ENCODE peak calls at places on chromosomes 11 and 22, in nine cellular contexts. B is lower leg skin, M is stomach, H is H54, V is testis, A is IMR-90, U is gastrocnemius medialis, F is ovary, D is Peyer's patch. S is an unnamed sample.

GRCh38 chr11:17972987-17973386 is 39.9 kb downstream of the SERGEF start:
- DNase-seq in B (no peak), M (no peak), H (peak; percentile 20), V (peak; percentile 50), A (peak; percentile 93), U (peak; percentile 67), F (peak; percentile 43), D (no peak), S (peak; percentile 15)

GRCh38 chr11:83292709-83293435 is 6.7 kb upstream of the CCDC90B start:
- DNase-seq in B (no peak), M (no peak), H (peak; percentile 61), V (peak; percentile 49), A (peak; percentile 73), U (no peak), F (no peak), D (no peak), S (peak; percentile 57)

GRCh38 chr11:93655047-93655446 is 6.4 kb upstream of the CEP295 start:
- DNase-seq in B (no peak), M (no peak), H (no peak), V (no peak), A (no peak), U (no peak), F (no peak), D (no peak), S (no peak)

GRCh38 chr11:12746593-12747097 is 72.4 kb downstream of the TEAD1 start:
- DNase-seq in B (no peak), M (no peak), H (peak; percentile 42), V (peak; percentile 69), A (peak; percentile 93), U (peak; percentile 87), F (peak; percentile 93), D (no peak), S (no peak)

GRCh38 chr22:24514241-24515024 is 19.3 kb downstream of the UPB1 start:
- DNase-seq in B (no peak), M (peak; percentile 40), H (no peak), V (no peak), A (no peak), U (no peak), F (no peak), D (peak; percentile 62), S (no peak)

GRCh38 chr11:10934293-10934850 is 76.5 kb upstream of the ZBED5 start:
- DNase-seq in B (no peak), M (no peak), H (no peak), V (no peak), A (no peak), U (no peak), F (peak; percentile 26), D (no peak), S (no peak)

GRCh38 chr11:60991457-60991856 is 20.0 kb downstream of the CD6 start:
- DNase-seq in B (no peak), M (no peak), H (no peak), V (no peak), A (no peak), U (no peak), F (no peak), D (peak; percentile 12), S (no peak)

GRCh38 chr11:73034777-73035176 is 107.3 kb downstream of the FCHSD2 start:
- DNase-seq in B (no peak), M (no peak), H (no peak), V (no peak), A (no peak), U (no peak), F (no peak), D (no peak), S (no peak)

GRCh38 chr11:8959546-8960166 is 4.6 kb downstream of the TMEM9B start:
- DNase-seq in B (no peak), M (no peak), H (peak; percentile 73), V (peak; percentile 51), A (peak; percentile 86), U (no peak), F (no peak), D (no peak), S (peak; percentile 87)

GRCh38 chr11:64320556-64320955 is 2.6 kb downstream of the PRDX5 start:
- DNase-seq in B (no peak), M (no peak), H (no peak), V (no peak), A (no peak), U (no peak), F (no peak), D (peak; percentile 45), S (no peak)

GRCh38 chr11:64319421-64319761 is 1.5 kb downstream of the PRDX5 start:
- DNase-seq in B (no peak), M (no peak), H (no peak), V (no peak), A (no peak), U (no peak), F (peak; percentile 38), D (peak; percentile 57), S (peak; percentile 60)

GRCh38 chr11:64317325-64317960 is at the start of gene TRMT112:
- DNase-seq in B (peak; percentile 99), M (peak; percentile 98), H (peak; percentile 92), V (peak; percentile 99), A (peak; percentile 98), U (peak; percentile 99), F (peak; percentile 93), D (peak; percentile 94), S (peak; percentile 96)

GRCh38 chr11:64318694-64319420 is 936 bp downstream of the PRDX5 start:
- DNase-seq in B (no peak), M (no peak), H (no peak), V (no peak), A (no peak), U (no peak), F (peak; percentile 66), D (no peak), S (peak; percentile 69)

GRCh38 chr11:64317961-64318693 is at the start of gene PRDX5:
- DNase-seq in B (peak; percentile 99), M (peak; percentile 97), H (peak; percentile 86), V (peak; percentile 97), A (peak; percentile 94), U (peak; percentile 97), F (peak; percentile 94), D (peak; percentile 97), S (peak; percentile 99)
- TF ChIP-seq POLR2A in B (no peak), M (no peak), H (peak; percentile 88), V (peak; percentile 69), A (peak; percentile 66), U (peak; percentile 73), F (peak; percentile 93), D (peak; percentile 93), S (no peak)

DNA sequence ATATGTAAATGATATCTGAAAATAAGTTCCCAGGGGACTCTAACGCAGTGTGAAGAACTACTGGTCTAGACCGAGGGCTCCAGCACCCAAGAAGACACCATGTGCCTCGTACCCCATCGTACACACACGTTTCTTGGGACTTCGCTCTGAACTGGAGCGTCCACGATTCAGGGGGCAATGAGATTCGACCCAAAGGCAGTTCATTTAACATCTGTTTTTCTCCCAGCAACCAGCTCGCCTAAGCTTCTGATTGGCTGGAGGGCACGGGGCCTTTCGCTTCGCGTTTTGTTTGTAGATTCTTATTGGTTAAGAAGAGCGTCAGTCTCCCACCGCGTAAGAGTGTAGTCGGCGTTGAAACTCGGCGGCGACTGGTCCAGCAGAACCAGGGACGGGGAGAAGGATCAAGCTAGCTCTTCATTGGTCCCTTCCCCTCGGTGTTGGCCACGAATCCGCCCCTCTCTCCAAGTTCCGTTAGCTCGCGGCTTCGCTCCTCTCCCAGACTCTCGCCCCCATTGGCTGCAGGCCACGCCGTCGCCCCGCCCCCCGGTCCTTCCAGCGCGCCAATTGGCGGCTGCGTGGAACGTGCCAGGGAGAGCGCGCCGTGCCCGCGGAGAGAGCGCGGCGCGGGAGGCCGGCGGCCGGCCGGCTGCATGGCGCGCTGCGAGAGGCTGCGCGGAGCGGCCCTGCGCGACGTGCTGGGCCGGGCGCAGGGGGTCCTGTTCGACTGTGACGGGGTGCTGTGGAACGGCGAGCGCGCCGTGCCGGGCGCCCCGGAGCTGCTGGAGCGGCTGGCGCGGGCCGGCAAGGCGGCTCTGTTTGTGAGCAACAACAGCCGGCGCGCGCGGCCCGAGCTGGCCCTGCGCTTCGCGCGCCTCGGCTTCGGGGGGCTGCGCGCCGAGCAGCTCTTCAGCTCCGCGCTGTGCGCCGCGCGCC is at the start of gene PDXP:
- DNase-seq in B (peak; percentile 100), M (peak; percentile 99), H (peak; percentile 97), V (peak; percentile 99), A (peak; percentile 100), U (peak; percentile 100), F (peak; percentile 100), D (peak; percentile 100), S (peak; percentile 100)
- TF ChIP-seq POLR2A in B (no peak), M (no peak), H (peak; percentile 70), V (no peak), A (peak; percentile 48), U (peak; percentile 94), F (peak; percentile 74), D (peak; percentile 98), S (peak; percentile 78)

DNA sequence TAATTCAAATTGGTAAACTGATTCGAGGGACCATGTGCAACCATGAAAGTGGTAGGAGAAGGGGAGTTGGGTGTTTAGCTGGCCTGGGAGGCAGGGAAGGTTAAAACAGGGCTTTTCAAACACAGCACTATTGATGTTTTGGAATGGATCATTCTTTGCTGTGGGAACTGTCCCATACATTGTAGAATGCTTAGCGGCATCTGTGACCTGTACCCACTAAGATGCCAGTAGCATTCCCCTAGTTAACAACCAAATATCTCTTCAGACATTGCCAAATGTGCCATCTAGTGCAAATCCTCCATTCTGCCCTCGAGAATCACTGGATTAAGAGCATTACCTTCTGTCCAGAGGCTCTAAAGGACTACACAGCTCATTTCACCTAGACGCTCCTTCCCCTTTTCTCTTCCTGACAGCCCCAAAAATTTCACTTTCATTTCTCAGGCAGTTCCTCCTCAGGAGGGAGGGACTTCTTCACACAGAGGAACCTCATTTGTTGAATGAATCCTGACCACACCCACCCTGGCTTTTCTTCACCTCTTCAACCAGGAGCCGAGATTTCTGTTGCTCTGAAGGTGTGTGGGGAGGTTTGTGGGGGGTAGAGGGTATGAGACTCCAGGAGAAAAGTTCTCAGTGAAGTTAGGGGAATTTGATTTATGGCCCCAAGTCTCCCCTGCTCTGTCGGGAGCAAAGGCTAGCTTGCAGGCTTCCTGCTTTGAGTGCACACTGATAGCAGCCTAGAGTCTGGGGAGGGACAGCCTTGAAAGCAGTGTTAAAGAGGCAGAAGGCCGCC is at the start of gene TRIM34:
- DNase-seq in B (no peak), M (peak; percentile 56), H (peak; percentile 85), V (peak; percentile 89), A (peak; percentile 62), U (peak; percentile 23), F (peak; percentile 53), D (peak; percentile 67), S (peak; percentile 60)
- TF ChIP-seq POLR2A in B (no peak), M (no peak), H (no peak), V (no peak), A (no peak), U (no peak), F (no peak), D (no peak), S (peak; percentile 70)

DNA sequence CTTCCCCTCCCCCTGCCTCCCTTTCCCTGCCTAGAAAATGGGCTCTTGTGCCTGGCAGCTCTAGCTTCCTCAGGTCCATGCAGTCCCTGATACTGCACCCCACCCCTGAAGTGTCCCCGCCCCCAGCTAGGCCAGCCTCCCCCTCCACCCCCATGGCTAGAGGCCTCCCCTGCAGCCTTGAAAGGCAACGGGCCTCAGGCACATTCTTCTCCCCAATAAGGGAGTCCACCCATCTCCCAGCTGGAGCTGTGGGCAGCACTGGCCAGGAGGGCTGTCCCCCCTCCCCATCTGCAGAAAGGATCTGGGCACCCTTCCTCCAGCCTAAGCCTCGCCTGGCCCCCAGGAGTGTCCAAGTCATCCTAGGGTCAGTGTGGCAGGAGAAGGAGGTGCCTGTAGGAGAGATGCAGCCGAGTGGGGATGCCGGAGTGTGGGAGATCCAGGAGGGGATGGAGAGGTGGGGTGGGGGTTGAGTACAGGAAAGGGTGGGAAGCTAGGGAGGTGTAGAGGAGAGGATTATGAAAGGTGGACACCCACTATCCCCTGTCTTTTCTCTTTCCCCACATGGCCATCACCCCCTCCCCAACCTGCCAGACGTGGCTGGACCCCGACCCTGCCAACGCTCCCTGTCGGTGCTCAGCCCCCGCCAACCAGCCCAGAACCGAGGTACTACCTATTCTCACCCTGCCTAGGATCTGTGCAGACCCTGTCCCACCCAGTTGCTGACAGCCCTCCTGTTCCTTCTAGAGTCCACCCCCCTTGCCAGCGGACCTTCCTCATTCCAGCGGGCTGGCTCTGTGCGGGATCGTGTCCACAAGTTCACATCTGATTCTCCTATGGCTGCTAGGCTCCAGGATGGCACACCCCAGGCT is 9.3 kb downstream of the SMTN start:
- DNase-seq in B (no peak), M (no peak), H (no peak), V (no peak), A (no peak), U (no peak), F (peak; percentile 38), D (no peak), S (peak; percentile 34)
- TF ChIP-seq POLR2A in B (no peak), M (no peak), H (no peak), V (no peak), A (no peak), U (no peak), F (no peak), D (no peak), S (no peak)

S was measured in erythroblast.